ENCODE peak calls at places on chromosomes 2 and 18, in ten cellular contexts. K is NB4, T is GM12864, O is GM12878, X is colonic mucosa, J is AG04450, G is adipocyte, A is upper lobe of left lung, H is hepatocyte, S is PC-3. M is an unnamed sample.

GRCh38 chr2:128552141-128552805 is 233.6 kb upstream of the HS6ST1 start:
- DNase-seq in K (no peak), T (no peak), O (no peak), X (no peak), J (no peak), G (no peak), A (no peak), H (no peak), S (no peak), M (no peak)

GRCh38 chr2:234702731-234703225 is 205.9 kb upstream of the ARL4C start:
- DNase-seq in K (no peak), T (no peak), O (no peak), X (no peak), J (no peak), G (no peak), A (peak; percentile 22), H (no peak), S (peak; percentile 48), M (no peak)

GRCh38 chr18:9741821-9742541 is 33.9 kb downstream of the RAB31 start:
- DNase-seq in K (peak; percentile 44), T (no peak), O (no peak), X (no peak), J (no peak), G (no peak), A (no peak), H (no peak), S (peak; percentile 20), M (peak; percentile 62)

GRCh38 chr2:10065683-10066055 is 14.5 kb downstream of the CYS1 start:
- DNase-seq in K (no peak), T (no peak), O (no peak), X (no peak), J (no peak), G (no peak), A (no peak), H (no peak), S (no peak), M (no peak)

GRCh38 chr2:235493775-235494715 is at the start of gene AGAP1:
- DNase-seq in K (peak; percentile 69), T (no peak), O (no peak), X (peak; percentile 90), J (peak; percentile 30), G (peak; percentile 96), A (peak; percentile 98), H (peak; percentile 96), S (peak; percentile 90), M (peak; percentile 92)

GRCh38 chr2:191065785-191066184 is 51.8 kb upstream of the STAT1 start:
- DNase-seq in K (peak; percentile 57), T (no peak), O (no peak), X (no peak), J (no peak), G (peak; percentile 38), A (no peak), H (no peak), S (no peak), M (no peak)

GRCh38 chr2:29108225-29108624 is 7.0 kb upstream of the CLIP4 start:
- DNase-seq in K (no peak), T (no peak), O (no peak), X (no peak), J (peak; percentile 88), G (peak; percentile 88), A (no peak), H (peak; percentile 59), S (peak; percentile 88), M (peak; percentile 90)

GRCh38 chr2:205903549-205904129 is 182.3 kb downstream of the INO80D start:
- DNase-seq in K (peak; percentile 64), T (peak; percentile 3), O (no peak), X (peak; percentile 78), J (no peak), G (peak; percentile 11), A (no peak), H (peak; percentile 59), S (peak; percentile 56), M (no peak)

GRCh38 chr2:111071480-111072143 is 49.1 kb upstream of the BCL2L11 start:
- DNase-seq in K (peak; percentile 15), T (no peak), O (peak; percentile 35), X (no peak), J (peak; percentile 18), G (peak; percentile 73), A (no peak), H (no peak), S (peak; percentile 79), M (peak; percentile 62)

GRCh38 chr2:149012545-149012944 is 26.0 kb upstream of the LYPD6B start:
- DNase-seq in K (no peak), T (no peak), O (no peak), X (no peak), J (no peak), G (no peak), A (peak; percentile 50), H (no peak), S (no peak), M (no peak)

GRCh38 chr2:86372641-86373502 is 35.4 kb upstream of the REEP1 start:
- DNase-seq in K (peak; percentile 49), T (no peak), O (no peak), X (peak; percentile 73), J (peak; percentile 11), G (peak; percentile 58), A (no peak), H (peak; percentile 72), S (peak; percentile 69), M (peak; percentile 19)

GRCh38 chr2:134272831-134273230 is 19.0 kb downstream of the MGAT5 start:
- DNase-seq in K (no peak), T (no peak), O (no peak), X (no peak), J (no peak), G (no peak), A (peak; percentile 72), H (no peak), S (no peak), M (no peak)

GRCh38 chr2:134273240-134273983 is 19.5 kb downstream of the MGAT5 start:
- DNase-seq in K (no peak), T (no peak), O (no peak), X (no peak), J (no peak), G (no peak), A (no peak), H (no peak), S (no peak), M (no peak)

GRCh38 chr2:134268265-134268664 is 14.4 kb downstream of the MGAT5 start:
- DNase-seq in K (no peak), T (no peak), O (no peak), X (no peak), J (no peak), G (no peak), A (no peak), H (no peak), S (peak; percentile 57), M (no peak)

GRCh38 chr2:134269986-134270735 is 16.3 kb downstream of the MGAT5 start:
- DNase-seq in K (no peak), T (no peak), O (no peak), X (no peak), J (no peak), G (no peak), A (no peak), H (no peak), S (no peak), M (no peak)

GRCh38 chr2:134271758-134272157 is 17.9 kb downstream of the MGAT5 start:
- DNase-seq in K (no peak), T (no peak), O (no peak), X (no peak), J (no peak), G (no peak), A (no peak), H (no peak), S (no peak), M (no peak)
- H3K4me3 ChIP-seq in K (no peak overlapping the region), T (no peak overlapping the region), O (no peak overlapping the region), X (no peak overlapping the region), J (no peak overlapping the region), G (no peak overlapping the region), A (no peak overlapping the region), H (no peak overlapping the region), S (no peak overlapping the region), M (no peak overlapping the region)

GRCh38 chr2:223076573-223076972 is 24.6 kb downstream of the KCNE4 start:
- DNase-seq in K (no peak), T (no peak), O (no peak), X (no peak), J (no peak), G (no peak), A (no peak), H (no peak), S (peak; percentile 9), M (peak; percentile 41)

GRCh38 chr2:223078482-223078881 is 26.5 kb downstream of the KCNE4 start:
- DNase-seq in K (no peak), T (no peak), O (no peak), X (no peak), J (no peak), G (no peak), A (no peak), H (no peak), S (no peak), M (no peak)

GRCh38 chr2:223082701-223083100 is 30.7 kb downstream of the KCNE4 start:
- DNase-seq in K (no peak), T (no peak), O (no peak), X (no peak), J (no peak), G (no peak), A (no peak), H (no peak), S (no peak), M (no peak)

GRCh38 chr2:223081789-223082188 is 29.8 kb downstream of the KCNE4 start:
- DNase-seq in K (no peak), T (no peak), O (no peak), X (no peak), J (no peak), G (no peak), A (no peak), H (no peak), S (no peak), M (no peak)

GRCh38 chr2:223079925-223080324 is 27.9 kb downstream of the KCNE4 start:
- DNase-seq in K (no peak), T (no peak), O (no peak), X (no peak), J (no peak), G (no peak), A (no peak), H (no peak), S (no peak), M (no peak)
- H3K4me3 ChIP-seq in K (no peak overlapping the region), T (no peak overlapping the region), O (no peak overlapping the region), X (no peak overlapping the region), J (no peak overlapping the region), G (no peak overlapping the region), A (no peak overlapping the region), H (no peak overlapping the region), S (no peak overlapping the region), M (no peak overlapping the region)

GRCh38 chr18:4831791-4832375 is 365.2 kb downstream of the AKAIN1 start:
- DNase-seq in K (no peak), T (no peak), O (no peak), X (no peak), J (no peak), G (no peak), A (no peak), H (no peak), S (no peak), M (no peak)
- H3K4me3 ChIP-seq in K (no peak overlapping the region), T (no peak overlapping the region), O (no peak overlapping the region), X (no peak overlapping the region), J (no peak overlapping the region), G (no peak overlapping the region), A (no peak overlapping the region), H (no peak overlapping the region), S (no peak overlapping the region), M (no peak overlapping the region)

GRCh38 chr2:174009488-174010223 is 44.5 kb upstream of the SP3 start:
- DNase-seq in K (no peak), T (no peak), O (no peak), X (no peak), J (no peak), G (peak; percentile 65), A (no peak), H (no peak), S (no peak), M (no peak)
- H3K4me3 ChIP-seq in K (no peak overlapping the region), T (no peak overlapping the region), O (no peak overlapping the region), X (no peak overlapping the region), J (no peak overlapping the region), G (peak overlapping the region; percentile 53), A (no peak overlapping the region), H (no peak overlapping the region), S (no peak overlapping the region), M (no peak overlapping the region)

GRCh38 chr2:11754705-11755026 is 8.2 kb downstream of the LPIN1 start:
- DNase-seq in K (no peak), T (no peak), O (no peak), X (no peak), J (no peak), G (no peak), A (no peak), H (no peak), S (no peak), M (no peak)
- H3K4me3 ChIP-seq in K (no peak overlapping the region), T (no peak overlapping the region), O (peak overlapping the region; percentile 66), X (no peak overlapping the region), J (no peak overlapping the region), G (no peak overlapping the region), A (no peak overlapping the region), H (no peak overlapping the region), S (no peak overlapping the region), M (no peak overlapping the region)